ENCODE peak calls at places on chromosomes 4 and X, in nine cellular contexts. One of them, this sample, is unnamed. For H3K4me1, the result is how much of the 10 kb centered on the place peaks cover.

GRCh38 chr4:80094191-80094590 is 21.2 kb upstream of the ANTXR2 start:
- DNase-seq in upper lobe of left lung: no peak
- DNase-seq in stomach: no peak
- DNase-seq in suprapubic skin: no peak
- DNase-seq in K562: no peak
- DNase-seq in HepG2: no peak
- DNase-seq in transverse colon: no peak
- DNase-seq in esophagus muscularis mucosa: no peak
- DNase-seq in GM12878: no peak
- DNase-seq in this sample: no peak

GRCh38 chr4:86848136-86848535 is 1.0 kb downstream of the SLC10A6 start:
- DNase-seq in upper lobe of left lung: no peak
- DNase-seq in stomach: no peak
- DNase-seq in suprapubic skin: no peak
- DNase-seq in K562: no peak
- DNase-seq in HepG2: no peak
- DNase-seq in transverse colon: no peak
- DNase-seq in esophagus muscularis mucosa: no peak
- DNase-seq in GM12878: no peak
- DNase-seq in this sample: no peak

GRCh38 chrX:84501798-84502628 is at the start of gene HDX:
- DNase-seq in upper lobe of left lung: peak
- DNase-seq in stomach: peak
- DNase-seq in suprapubic skin: peak
- DNase-seq in K562: no peak
- DNase-seq in HepG2: peak
- DNase-seq in transverse colon: peak
- DNase-seq in esophagus muscularis mucosa: peak
- DNase-seq in GM12878: peak
- DNase-seq in this sample: peak

GRCh38 chr4:27000820-27001219 is 140.2 kb downstream of the STIM2 start:
- DNase-seq in upper lobe of left lung: no peak
- DNase-seq in stomach: no peak
- DNase-seq in suprapubic skin: no peak
- DNase-seq in K562: peak
- DNase-seq in HepG2: no peak
- DNase-seq in transverse colon: no peak
- DNase-seq in esophagus muscularis mucosa: no peak
- DNase-seq in GM12878: no peak
- DNase-seq in this sample: no peak

GRCh38 chr4:176034498-176034897 is 31.1 kb upstream of the WDR17 start:
- DNase-seq in upper lobe of left lung: no peak
- DNase-seq in stomach: no peak
- DNase-seq in suprapubic skin: no peak
- DNase-seq in K562: no peak
- DNase-seq in HepG2: no peak
- DNase-seq in transverse colon: no peak
- DNase-seq in esophagus muscularis mucosa: no peak
- DNase-seq in GM12878: no peak
- DNase-seq in this sample: no peak

GRCh38 chrX:55008571-55009358 is 8.6 kb downstream of the APEX2 start:
- DNase-seq in upper lobe of left lung: no peak
- DNase-seq in stomach: no peak
- DNase-seq in suprapubic skin: no peak
- DNase-seq in K562: no peak
- DNase-seq in HepG2: no peak
- DNase-seq in transverse colon: no peak
- DNase-seq in esophagus muscularis mucosa: no peak
- DNase-seq in GM12878: no peak
- DNase-seq in this sample: no peak

GRCh38 chrX:153925739-153926593 is at the start of gene ARHGAP4:
- DNase-seq in upper lobe of left lung: peak
- DNase-seq in stomach: no peak
- DNase-seq in suprapubic skin: no peak
- DNase-seq in K562: peak
- DNase-seq in HepG2: no peak
- DNase-seq in transverse colon: no peak
- DNase-seq in esophagus muscularis mucosa: no peak
- DNase-seq in GM12878: no peak
- DNase-seq in this sample: no peak

GRCh38 chr4:29717658-29718057 is 1002.5 kb upstream of the PCDH7 start:
- DNase-seq in upper lobe of left lung: no peak
- DNase-seq in stomach: no peak
- DNase-seq in suprapubic skin: no peak
- DNase-seq in K562: no peak
- DNase-seq in HepG2: no peak
- DNase-seq in transverse colon: no peak
- DNase-seq in esophagus muscularis mucosa: no peak
- DNase-seq in GM12878: no peak
- DNase-seq in this sample: no peak

GRCh38 chr4:151540728-151541437 is 131.9 kb downstream of the FHIP1A start:
- DNase-seq in upper lobe of left lung: no peak
- DNase-seq in stomach: no peak
- DNase-seq in suprapubic skin: no peak
- DNase-seq in K562: no peak
- DNase-seq in HepG2: no peak
- DNase-seq in transverse colon: peak
- DNase-seq in esophagus muscularis mucosa: no peak
- DNase-seq in GM12878: no peak
- DNase-seq in this sample: no peak

GRCh38 chr4:131459430-131460101 is 1689.5 kb upstream of the PCDH10 start:
- DNase-seq in upper lobe of left lung: no peak
- DNase-seq in stomach: no peak
- DNase-seq in suprapubic skin: no peak
- DNase-seq in K562: no peak
- DNase-seq in HepG2: no peak
- DNase-seq in transverse colon: no peak
- DNase-seq in esophagus muscularis mucosa: no peak
- DNase-seq in GM12878: peak
- DNase-seq in this sample: no peak

GRCh38 chrX:133042260-133042659 is 54.6 kb downstream of the USP26 start:
- DNase-seq in upper lobe of left lung: no peak
- DNase-seq in stomach: no peak
- DNase-seq in suprapubic skin: no peak
- DNase-seq in K562: no peak
- DNase-seq in HepG2: no peak
- DNase-seq in transverse colon: no peak
- DNase-seq in esophagus muscularis mucosa: no peak
- DNase-seq in GM12878: no peak
- DNase-seq in this sample: no peak

GRCh38 chr4:85200106-85200505 is 233.6 kb upstream of the WDFY3 start:
- DNase-seq in upper lobe of left lung: no peak
- DNase-seq in stomach: no peak
- DNase-seq in suprapubic skin: no peak
- DNase-seq in K562: no peak
- DNase-seq in HepG2: no peak
- DNase-seq in transverse colon: no peak
- DNase-seq in esophagus muscularis mucosa: no peak
- DNase-seq in GM12878: no peak
- DNase-seq in this sample: no peak

GRCh38 chr4:183299464-183299863 is 20.6 kb downstream of the CLDN22 start:
- DNase-seq in upper lobe of left lung: no peak
- DNase-seq in stomach: no peak
- DNase-seq in suprapubic skin: no peak
- DNase-seq in K562: no peak
- DNase-seq in HepG2: no peak
- DNase-seq in transverse colon: no peak
- DNase-seq in esophagus muscularis mucosa: no peak
- DNase-seq in GM12878: no peak
- DNase-seq in this sample: no peak

GRCh38 chr4:15295421-15296162 is 132.2 kb upstream of the C1QTNF7 start:
- DNase-seq in upper lobe of left lung: no peak
- DNase-seq in stomach: no peak
- DNase-seq in suprapubic skin: no peak
- DNase-seq in K562: no peak
- DNase-seq in HepG2: no peak
- DNase-seq in transverse colon: no peak
- DNase-seq in esophagus muscularis mucosa: no peak
- DNase-seq in GM12878: no peak
- DNase-seq in this sample: no peak

GRCh38 chrX:129932137-129932791 is 26.3 kb downstream of the UTP14A start:
- DNase-seq in upper lobe of left lung: peak
- DNase-seq in stomach: peak
- DNase-seq in suprapubic skin: peak
- DNase-seq in K562: peak
- DNase-seq in HepG2: peak
- DNase-seq in transverse colon: peak
- DNase-seq in esophagus muscularis mucosa: peak
- DNase-seq in GM12878: peak
- DNase-seq in this sample: peak

GRCh38 chr4:107757860-107758476 is 37.9 kb upstream of the PAPSS1 start:
- DNase-seq in upper lobe of left lung: no peak
- DNase-seq in stomach: no peak
- DNase-seq in suprapubic skin: no peak
- DNase-seq in K562: peak
- DNase-seq in HepG2: peak
- DNase-seq in transverse colon: no peak
- DNase-seq in esophagus muscularis mucosa: no peak
- DNase-seq in GM12878: no peak
- DNase-seq in this sample: no peak

GRCh38 chrX:51837926-51838325 is 55.5 kb upstream of the MAGED1 start:
- DNase-seq in upper lobe of left lung: no peak
- DNase-seq in stomach: peak
- DNase-seq in suprapubic skin: peak
- DNase-seq in K562: no peak
- DNase-seq in HepG2: no peak
- DNase-seq in transverse colon: peak
- DNase-seq in esophagus muscularis mucosa: peak
- DNase-seq in GM12878: no peak
- DNase-seq in this sample: peak

GRCh38 chr4:169332595-169332994 is 61.8 kb upstream of the SH3RF1 start:
- DNase-seq in upper lobe of left lung: no peak
- DNase-seq in stomach: no peak
- DNase-seq in suprapubic skin: no peak
- DNase-seq in K562: no peak
- DNase-seq in HepG2: no peak
- DNase-seq in transverse colon: no peak
- DNase-seq in esophagus muscularis mucosa: peak
- DNase-seq in GM12878: no peak
- DNase-seq in this sample: no peak

GRCh38 chr4:10097906-10098769 is 18.5 kb downstream of the WDR1 start:
- DNase-seq in upper lobe of left lung: no peak
- DNase-seq in stomach: no peak
- DNase-seq in suprapubic skin: no peak
- DNase-seq in K562: no peak
- DNase-seq in HepG2: no peak
- DNase-seq in transverse colon: no peak
- DNase-seq in esophagus muscularis mucosa: no peak
- DNase-seq in GM12878: no peak
- DNase-seq in this sample: no peak
- TF ChIP-seq POLR2AphosphoS5 in upper lobe of left lung: no peak
- TF ChIP-seq POLR2AphosphoS5 in stomach: no peak
- TF ChIP-seq POLR2AphosphoS5 in suprapubic skin: no peak
- TF ChIP-seq POLR2AphosphoS5 in K562: no peak
- TF ChIP-seq POLR2AphosphoS5 in HepG2: no peak
- TF ChIP-seq POLR2AphosphoS5 in transverse colon: no peak
- TF ChIP-seq POLR2AphosphoS5 in esophagus muscularis mucosa: no peak
- TF ChIP-seq POLR2AphosphoS5 in GM12878: peak
- TF ChIP-seq POLR2AphosphoS5 in this sample: no peak

DNA sequence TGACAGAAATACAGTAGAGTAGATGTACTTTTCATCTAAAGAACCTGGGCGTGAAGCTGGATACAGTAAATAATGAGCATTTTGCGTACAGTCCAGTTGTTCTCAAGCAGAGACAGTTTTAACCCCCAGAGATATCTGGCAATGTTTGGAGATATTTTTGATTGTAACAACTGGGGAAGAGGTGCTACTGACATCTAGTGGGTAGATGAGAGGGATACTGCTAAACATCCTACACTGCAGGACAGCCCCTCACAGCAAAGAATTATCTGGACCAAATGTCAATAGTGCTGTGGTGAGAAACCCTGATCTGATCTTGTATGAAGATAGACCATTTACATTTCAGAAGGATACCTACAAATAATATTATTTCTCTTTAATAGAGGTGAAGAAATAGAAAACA is 200.2 kb upstream of the FAM47A start:
- DNase-seq in upper lobe of left lung: no peak
- DNase-seq in stomach: no peak
- DNase-seq in suprapubic skin: no peak
- DNase-seq in K562: no peak
- DNase-seq in HepG2: no peak
- DNase-seq in transverse colon: no peak
- DNase-seq in esophagus muscularis mucosa: no peak
- DNase-seq in GM12878: no peak
- DNase-seq in this sample: no peak
- TF ChIP-seq EP300 in upper lobe of left lung: no peak
- TF ChIP-seq EP300 in stomach: no peak
- TF ChIP-seq EP300 in suprapubic skin: no peak
- TF ChIP-seq EP300 in K562: no peak
- TF ChIP-seq EP300 in HepG2: no peak
- TF ChIP-seq EP300 in transverse colon: no peak
- TF ChIP-seq EP300 in esophagus muscularis mucosa: no peak
- TF ChIP-seq EP300 in GM12878: no peak
- TF ChIP-seq EP300 in this sample: no peak

DNA sequence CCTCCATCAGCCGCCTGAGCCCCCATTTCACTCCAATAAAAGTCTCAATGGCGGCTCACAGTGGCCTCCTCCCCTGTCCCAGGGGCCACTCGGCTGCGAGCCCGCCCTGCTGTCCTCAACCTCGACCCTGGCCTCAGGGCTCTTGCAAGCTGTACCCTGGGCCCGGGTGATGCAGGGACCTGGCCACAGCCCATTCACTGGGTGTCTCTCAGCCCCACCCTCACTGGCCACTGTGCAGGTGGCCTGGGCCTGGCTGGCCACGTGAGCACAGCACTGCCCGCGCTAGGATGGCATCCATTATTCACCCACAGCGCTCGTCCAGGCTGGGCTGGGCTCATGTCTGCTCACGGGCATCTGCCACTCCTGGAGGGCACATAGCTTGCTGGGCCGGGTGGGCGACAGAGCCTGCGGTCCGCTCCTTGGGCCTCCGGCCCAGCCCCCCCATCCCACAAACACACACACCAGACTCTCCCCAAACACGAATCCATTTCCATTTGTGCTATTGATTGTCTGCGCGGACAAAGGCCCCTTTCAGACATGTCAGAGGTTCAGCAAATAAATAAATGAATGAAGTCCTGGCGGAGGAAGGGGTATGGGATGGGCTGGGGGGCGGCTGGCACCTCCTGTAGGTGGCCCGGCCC is 16.5 kb upstream of the FGFR3 start:
- DNase-seq in upper lobe of left lung: no peak
- DNase-seq in stomach: no peak
- DNase-seq in suprapubic skin: no peak
- DNase-seq in K562: no peak
- DNase-seq in HepG2: peak
- DNase-seq in transverse colon: no peak
- DNase-seq in esophagus muscularis mucosa: no peak
- DNase-seq in GM12878: no peak
- DNase-seq in this sample: no peak
- H3K4me1 ChIP-seq in upper lobe of left lung: under half
- H3K4me1 ChIP-seq in stomach: under half
- H3K4me1 ChIP-seq in suprapubic skin: under half
- H3K4me1 ChIP-seq in K562: under half
- H3K4me1 ChIP-seq in HepG2: half or more
- H3K4me1 ChIP-seq in transverse colon: under half
- H3K4me1 ChIP-seq in esophagus muscularis mucosa: under half
- H3K4me1 ChIP-seq in GM12878: under half
- H3K4me1 ChIP-seq in this sample: under half

DNA sequence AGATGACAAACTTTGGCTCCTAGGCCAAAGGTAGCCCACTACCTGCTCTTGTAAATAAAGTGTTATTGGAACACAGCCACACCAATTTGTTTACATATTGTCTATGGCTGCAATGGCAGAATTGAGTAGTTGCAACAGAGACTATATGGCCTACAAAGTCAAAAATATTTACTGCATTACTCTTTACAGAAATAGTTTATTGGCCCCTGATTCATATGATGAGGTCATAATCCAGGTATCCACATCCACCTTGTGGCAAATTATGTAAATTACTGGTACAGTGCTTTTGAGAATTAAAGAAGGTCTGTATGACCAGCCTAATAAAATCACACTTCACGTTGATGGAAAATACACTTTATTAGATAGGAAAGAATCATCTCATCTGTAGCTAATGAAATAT is 337.0 kb upstream of the DDX53 start:
- DNase-seq in upper lobe of left lung: no peak
- DNase-seq in stomach: no peak
- DNase-seq in suprapubic skin: no peak
- DNase-seq in K562: no peak
- DNase-seq in HepG2: no peak
- DNase-seq in transverse colon: no peak
- DNase-seq in esophagus muscularis mucosa: no peak
- DNase-seq in GM12878: no peak
- DNase-seq in this sample: no peak
- TF ChIP-seq POLR2AphosphoS5 in upper lobe of left lung: no peak
- TF ChIP-seq POLR2AphosphoS5 in stomach: no peak
- TF ChIP-seq POLR2AphosphoS5 in suprapubic skin: no peak
- TF ChIP-seq POLR2AphosphoS5 in K562: no peak
- TF ChIP-seq POLR2AphosphoS5 in HepG2: no peak
- TF ChIP-seq POLR2AphosphoS5 in transverse colon: no peak
- TF ChIP-seq POLR2AphosphoS5 in esophagus muscularis mucosa: no peak
- TF ChIP-seq POLR2AphosphoS5 in GM12878: no peak
- TF ChIP-seq POLR2AphosphoS5 in this sample: no peak

This sample was measured in sigmoid colon.